ENCODE peak calls at places on chromosome 9, in ten cellular contexts. A, D, R, S, O, Y, J, V, P and G are unnamed samples.

GRCh38 chr9:31597977-31598376 is 786.5 kb upstream of the ACO1 start:
- DNase-seq in A (no peak), D (no peak), R (no peak), S (no peak), O (no peak), Y (peak; percentile 92), J (peak; percentile 6), V (no peak), P (no peak), G (no peak)

GRCh38 chr9:127903557-127904475 is 4.4 kb upstream of the ST6GALNAC6 start:
- DNase-seq in A (no peak), D (no peak), R (no peak), S (no peak), O (peak; percentile 83), Y (no peak), J (peak; percentile 73), V (peak; percentile 71), P (peak; percentile 86), G (peak; percentile 78)

GRCh38 chr9:71752928-71753327 is 15.4 kb downstream of the CEMIP2 start:
- DNase-seq in A (no peak), D (no peak), R (no peak), S (no peak), O (no peak), Y (no peak), J (no peak), V (no peak), P (no peak), G (no peak)

GRCh38 chr9:27457445-27457844 is 66.6 kb upstream of the IFNK start:
- DNase-seq in A (no peak), D (no peak), R (no peak), S (no peak), O (no peak), Y (no peak), J (no peak), V (peak; percentile 45), P (no peak), G (no peak)

GRCh38 chr9:99426443-99426842 is 204.4 kb downstream of the SEC61B start:
- DNase-seq in A (no peak), D (no peak), R (no peak), S (no peak), O (no peak), Y (no peak), J (no peak), V (no peak), P (no peak), G (no peak)

GRCh38 chr9:36074870-36075532 is 38.3 kb downstream of the RECK start:
- DNase-seq in A (peak; percentile 55), D (no peak), R (peak; percentile 72), S (peak; percentile 65), O (peak; percentile 90), Y (peak; percentile 10), J (no peak), V (peak; percentile 86), P (peak; percentile 74), G (peak; percentile 82)

GRCh38 chr9:137221477-137222111 is 446 bp downstream of the RNF208 start:
- DNase-seq in A (no peak), D (peak; percentile 45), R (no peak), S (no peak), O (no peak), Y (no peak), J (no peak), V (no peak), P (no peak), G (no peak)

GRCh38 chr9:10026585-10026984 is 586.2 kb downstream of the PTPRD start:
- DNase-seq in A (no peak), D (peak; percentile 79), R (no peak), S (no peak), O (no peak), Y (no peak), J (no peak), V (no peak), P (no peak), G (no peak)

GRCh38 chr9:106075568-106075967 is 381.2 kb downstream of the TMEM38B start:
- DNase-seq in A (no peak), D (no peak), R (peak; percentile 66), S (no peak), O (no peak), Y (no peak), J (no peak), V (no peak), P (no peak), G (no peak)

GRCh38 chr9:78326564-78326963 is 29.6 kb downstream of the PSAT1 start:
- DNase-seq in A (no peak), D (no peak), R (no peak), S (no peak), O (no peak), Y (no peak), J (no peak), V (no peak), P (no peak), G (no peak)

GRCh38 chr9:120846251-120846869 is 3.6 kb upstream of the PSMD5 start:
- DNase-seq in A (no peak), D (no peak), R (no peak), S (no peak), O (no peak), Y (no peak), J (no peak), V (no peak), P (no peak), G (no peak)

GRCh38 chr9:133506653-133507038 is 18.1 kb downstream of the MYMK start:
- DNase-seq in A (no peak), D (no peak), R (peak; percentile 99), S (peak; percentile 91), O (no peak), Y (peak; percentile 67), J (no peak), V (peak; percentile 80), P (peak; percentile 71), G (no peak)

GRCh38 chr9:18142964-18143363 is 331.0 kb upstream of the ADAMTSL1 start:
- DNase-seq in A (no peak), D (peak; percentile 4), R (no peak), S (no peak), O (no peak), Y (no peak), J (no peak), V (no peak), P (no peak), G (no peak)